ENCODE peak calls at places on chromosomes 2 and 18, in seven cellular contexts. G is GM12891; Y is HCEC 1CT; A is activated T-cell treated with anti-CD3 and anti-CD28 coated beads, Interleukin-2, amount 50 U/mL, for 48 hours; R is AG09319; S is AG08396; T is mesendoderm. X is an unnamed sample.

GRCh38 chr18:8657873-8658521 is 47.4 kb upstream of the MTCL1 start:
- DNase-seq in G (no peak), Y (no peak), A (no peak), R (no peak), S (peak), T (peak), X (no peak)

GRCh38 chr2:70982971-70983370 is 4.5 kb downstream of the ANKRD53 start:
- DNase-seq in G (no peak), Y (no peak), A (no peak), R (no peak), S (no peak), T (no peak), X (no peak)

GRCh38 chr18:35041752-35042379 is 653 bp downstream of the MAPRE2 start:
- DNase-seq in G (no peak), Y (no peak), A (no peak), R (no peak), S (no peak), T (no peak), X (no peak)

GRCh38 chr2:176466918-176467452 is 197.7 kb downstream of the MTX2 start:
- DNase-seq in G (no peak), Y (no peak), A (no peak), R (no peak), S (no peak), T (no peak), X (no peak)

GRCh38 chr2:39256040-39256439 is 12.3 kb upstream of the CDKL4 start:
- DNase-seq in G (no peak), Y (no peak), A (no peak), R (no peak), S (no peak), T (no peak), X (no peak)

GRCh38 chr2:7567646-7568045 is 650.4 kb downstream of the RNF144A start:
- DNase-seq in G (no peak), Y (no peak), A (peak), R (no peak), S (no peak), T (peak), X (peak)

GRCh38 chr18:41940506-41941215 is 14.4 kb upstream of the PIK3C3 start:
- DNase-seq in G (no peak), Y (peak), A (no peak), R (peak), S (peak), T (peak), X (no peak)

GRCh38 chr18:48804856-48805610 is 145.7 kb downstream of the SMAD7 start:
- DNase-seq in G (no peak), Y (no peak), A (peak), R (no peak), S (no peak), T (no peak), X (peak)

GRCh38 chr2:120909102-120909501 is 173.4 kb downstream of the GLI2 start:
- DNase-seq in G (no peak), Y (no peak), A (no peak), R (no peak), S (no peak), T (no peak), X (no peak)